ENCODE peak calls at places on chromosome 4, in seven cellular contexts. K is pancreas; F is ascending aorta; S is WERI-Rb-1; Z is CD8-positive, alpha-beta T cell; R is psoas muscle; T is DND-41. B is an unnamed sample.

GRCh38 chr4:157220026-157220881 is at the start of gene GRIA2:
- DNase-seq in K (peak; percentile 55), F (peak; percentile 83), S (peak; percentile 80), Z (no peak), R (peak; percentile 51), T (no peak), B (peak; percentile 79)

GRCh38 chr4:103207673-103208072 is 9.5 kb upstream of the CENPE start:
- DNase-seq in K (no peak), F (no peak), S (peak; percentile 55), Z (no peak), R (no peak), T (no peak), B (no peak)

GRCh38 chr4:147772459-147772969 is 40.6 kb downstream of the ARHGAP10 start:
- DNase-seq in K (no peak), F (no peak), S (peak; percentile 42), Z (no peak), R (no peak), T (no peak), B (no peak)

GRCh38 chr4:56990109-56990508 is 11.4 kb downstream of the POLR2B start:
- DNase-seq in K (no peak), F (no peak), S (no peak), Z (no peak), R (no peak), T (no peak), B (no peak)

GRCh38 chr4:41384992-41385391 is 128.3 kb downstream of the UCHL1 start:
- DNase-seq in K (peak; percentile 30), F (peak; percentile 73), S (no peak), Z (no peak), R (peak; percentile 66), T (no peak), B (no peak)

GRCh38 chr4:52106701-52107100 is 55.6 kb downstream of the SPATA18 start:
- DNase-seq in K (no peak), F (no peak), S (no peak), Z (no peak), R (no peak), T (no peak), B (no peak)

GRCh38 chr4:29051381-29051965 is 1668.7 kb upstream of the PCDH7 start:
- DNase-seq in K (no peak), F (no peak), S (no peak), Z (no peak), R (no peak), T (no peak), B (no peak)

GRCh38 chr4:185359767-185360446 is 35.8 kb downstream of the LRP2BP start:
- DNase-seq in K (no peak), F (peak; percentile 66), S (no peak), Z (no peak), R (no peak), T (no peak), B (no peak)

GRCh38 chr4:113292371-113293042 is 243.1 kb downstream of the ANK2 start:
- DNase-seq in K (no peak), F (peak; percentile 69), S (peak; percentile 67), Z (no peak), R (peak; percentile 24), T (no peak), B (peak; percentile 37)

GRCh38 chr4:39932776-39933402 is 44.8 kb downstream of the PDS5A start:
- DNase-seq in K (no peak), F (no peak), S (no peak), Z (no peak), R (no peak), T (no peak), B (no peak)

GRCh38 chr4:115562506-115562905 is 449.1 kb upstream of the NDST4 start:
- DNase-seq in K (no peak), F (no peak), S (no peak), Z (no peak), R (no peak), T (no peak), B (no peak)

GRCh38 chr4:20318011-20318898 is 66.5 kb downstream of the SLIT2 start:
- DNase-seq in K (no peak), F (no peak), S (no peak), Z (no peak), R (no peak), T (no peak), B (no peak)

GRCh38 chr4:15936495-15936894 is 2.0 kb downstream of the FGFBP1 start:
- DNase-seq in K (no peak), F (no peak), S (no peak), Z (no peak), R (no peak), T (no peak), B (no peak)

GRCh38 chr4:73309211-73309610 is 50.6 kb upstream of the ANKRD17 start:
- DNase-seq in K (no peak), F (no peak), S (no peak), Z (no peak), R (no peak), T (no peak), B (no peak)

GRCh38 chr4:73311428-73311827 is 52.8 kb upstream of the ANKRD17 start:
- DNase-seq in K (no peak), F (no peak), S (no peak), Z (no peak), R (no peak), T (no peak), B (no peak)

GRCh38 chr4:73312967-73313366 is 54.4 kb upstream of the ANKRD17 start:
- DNase-seq in K (no peak), F (no peak), S (no peak), Z (no peak), R (no peak), T (no peak), B (no peak)

GRCh38 chr4:73303711-73304110 is 45.1 kb upstream of the ANKRD17 start:
- DNase-seq in K (no peak), F (no peak), S (no peak), Z (no peak), R (no peak), T (no peak), B (no peak)

GRCh38 chr4:73308286-73308685 is 49.7 kb upstream of the ANKRD17 start:
- DNase-seq in K (no peak), F (no peak), S (no peak), Z (no peak), R (no peak), T (no peak), B (no peak)
- H3K27ac ChIP-seq in K (no peak overlapping the region), F (no peak overlapping the region), S (no peak overlapping the region), Z (no peak overlapping the region), R (no peak overlapping the region), T (no peak overlapping the region), B (no peak overlapping the region)

GRCh38 chr4:2908686-2909085 is 54.5 kb downstream of the NOP14 start:
- DNase-seq in K (no peak), F (no peak), S (no peak), Z (no peak), R (no peak), T (no peak), B (no peak)

GRCh38 chr4:2905544-2905943 is 57.7 kb downstream of the NOP14 start:
- DNase-seq in K (no peak), F (no peak), S (no peak), Z (no peak), R (no peak), T (no peak), B (no peak)

GRCh38 chr4:2906218-2906617 is 57.0 kb downstream of the NOP14 start:
- DNase-seq in K (no peak), F (no peak), S (no peak), Z (no peak), R (no peak), T (no peak), B (no peak)

GRCh38 chr4:2907706-2908293 is 55.4 kb downstream of the NOP14 start:
- DNase-seq in K (peak; percentile 59), F (no peak), S (no peak), Z (no peak), R (no peak), T (no peak), B (no peak)

GRCh38 chr4:2907226-2907625 is 56.0 kb downstream of the NOP14 start:
- DNase-seq in K (no peak), F (no peak), S (no peak), Z (no peak), R (no peak), T (no peak), B (no peak)
- H3K27ac ChIP-seq in K (no peak overlapping the region), F (no peak overlapping the region), S (no peak overlapping the region), Z (no peak overlapping the region), R (no peak overlapping the region), T (no peak overlapping the region), B (no peak overlapping the region)

DNA sequence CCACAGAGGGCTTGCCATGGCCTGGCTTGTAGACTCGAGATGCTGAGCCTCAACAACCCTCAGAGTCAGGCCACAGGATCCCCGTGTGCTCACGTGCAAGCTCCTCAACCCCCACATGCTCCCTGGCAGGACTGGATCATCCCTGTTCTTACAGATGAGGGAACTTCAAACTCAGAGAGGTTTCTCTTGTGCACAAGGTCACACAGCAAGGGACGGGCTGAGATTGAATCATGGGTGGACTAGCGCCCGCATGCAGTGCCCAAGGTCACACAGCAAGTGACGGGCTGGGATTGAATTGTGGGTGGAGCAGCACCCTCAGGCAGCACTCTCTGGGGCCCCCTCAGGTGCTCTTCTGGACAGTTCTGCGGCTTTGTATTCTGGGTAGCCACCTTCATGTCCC is 60.6 kb upstream of the AFAP1 start:
- DNase-seq in K (no peak), F (no peak), S (no peak), Z (no peak), R (no peak), T (no peak), B (no peak)
- H3K27ac ChIP-seq in K (no peak overlapping the region), F (no peak overlapping the region), S (no peak overlapping the region), Z (no peak overlapping the region), R (no peak overlapping the region), T (no peak overlapping the region), B (no peak overlapping the region)

GRCh38 chr4:139537292-139537691 is 18.7 kb downstream of the SETD7 start:
- DNase-seq in K (no peak), F (no peak), S (no peak), Z (no peak), R (no peak), T (no peak), B (no peak)

GRCh38 chr4:139532951-139533350 is 23.1 kb downstream of the SETD7 start:
- DNase-seq in K (no peak), F (no peak), S (no peak), Z (no peak), R (no peak), T (no peak), B (no peak)

GRCh38 chr4:139535228-139535851 is 20.7 kb downstream of the SETD7 start:
- DNase-seq in K (no peak), F (no peak), S (no peak), Z (no peak), R (no peak), T (no peak), B (no peak)

GRCh38 chr4:139535852-139536234 is 20.2 kb downstream of the SETD7 start:
- DNase-seq in K (no peak), F (no peak), S (no peak), Z (no peak), R (no peak), T (no peak), B (no peak)

DNA sequence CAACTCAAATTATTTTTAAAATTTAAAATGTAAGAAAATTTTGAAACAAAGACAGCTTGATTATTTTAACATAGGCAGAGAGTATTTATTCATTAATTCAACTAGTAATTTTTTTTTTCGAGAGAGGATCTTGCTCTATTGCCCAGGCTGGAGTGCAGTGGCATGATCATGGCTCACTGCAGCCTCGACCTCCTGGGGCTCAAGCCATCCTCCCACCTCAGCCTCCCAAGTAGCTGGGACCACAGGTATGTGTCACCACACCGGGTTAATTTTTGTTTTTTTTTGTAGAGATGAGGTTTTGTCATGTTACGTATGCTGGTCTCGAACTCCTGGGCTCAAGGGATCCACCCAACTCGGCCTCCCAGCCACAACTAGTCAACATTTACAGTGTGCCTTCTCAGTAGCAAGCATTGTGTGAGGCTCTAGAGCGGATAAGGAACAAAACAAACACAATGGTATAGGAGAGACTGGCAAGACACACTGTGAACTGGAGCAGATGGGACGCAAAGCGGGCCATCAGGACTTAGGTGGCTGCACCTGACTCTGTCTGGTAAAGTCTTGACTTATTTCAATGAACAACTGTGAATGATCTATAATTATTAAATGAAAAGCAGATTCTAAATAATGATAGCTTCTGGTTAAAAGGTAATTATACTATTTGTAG is 21.6 kb downstream of the SETD7 start:
- DNase-seq in K (peak; percentile 36), F (no peak), S (no peak), Z (no peak), R (no peak), T (no peak), B (no peak)
- H3K27ac ChIP-seq in K (no peak overlapping the region), F (no peak overlapping the region), S (no peak overlapping the region), Z (no peak overlapping the region), R (peak overlapping the region; percentile 85), T (no peak overlapping the region), B (no peak overlapping the region)

B was measured in caudate nucleus.